ENCODE peak calls at places on chromosomes 2 and 18, in four cellular contexts. Q, L, C and E are unnamed samples. For H3K36me3, the result is how much of the 10 kb centered on the place peaks cover.

GRCh38 chr2:88842656-88843055 is 151.2 kb downstream of the RPIA start:
- DNase-seq in Q (no peak), L (no peak), C (no peak), E (no peak)

GRCh38 chr2:201855356-201855755 is 49.0 kb downstream of the CDK15 start:
- DNase-seq in Q (no peak), L (no peak), C (no peak), E (no peak)

GRCh38 chr18:69898241-69898861 is 49.3 kb downstream of the CD226 start:
- DNase-seq in Q (peak), L (peak), C (peak), E (no peak)

GRCh38 chr2:197425550-197425949 is 9.3 kb downstream of the SF3B1 start:
- DNase-seq in Q (no peak), L (no peak), C (no peak), E (no peak)

GRCh38 chr2:168169097-168169745 is 78.2 kb downstream of the STK39 start:
- DNase-seq in Q (no peak), L (no peak), C (no peak), E (no peak)

GRCh38 chr2:150971910-150972309 is 289.8 kb downstream of the RBM43 start:
- DNase-seq in Q (no peak), L (no peak), C (no peak), E (no peak)

GRCh38 chr2:209499071-209499470 is 75.2 kb downstream of the MAP2 start:
- DNase-seq in Q (peak), L (no peak), C (no peak), E (no peak)

GRCh38 chr18:11733031-11733430 is 44.0 kb downstream of the GNAL start:
- DNase-seq in Q (peak), L (peak), C (peak), E (peak)

GRCh38 chr2:238652771-238653157 is 195.1 kb upstream of the TWIST2 start:
- DNase-seq in Q (no peak), L (no peak), C (no peak), E (no peak)

GRCh38 chr2:239326831-239327535 is 73.8 kb downstream of the HDAC4 start:
- DNase-seq in Q (no peak), L (no peak), C (peak), E (no peak)

GRCh38 chr2:64166637-64167420 is 22.6 kb upstream of the PELI1 start:
- DNase-seq in Q (no peak), L (no peak), C (no peak), E (no peak)

GRCh38 chr18:4750392-4751346 is 295.6 kb upstream of the DLGAP1 start:
- DNase-seq in Q (no peak), L (no peak), C (no peak), E (no peak)

GRCh38 chr18:23810396-23810795 is 121.1 kb downstream of the LAMA3 start:
- DNase-seq in Q (no peak), L (no peak), C (peak), E (no peak)

GRCh38 chr2:203122317-203122998 is 107.8 kb downstream of the NBEAL1 start:
- DNase-seq in Q (peak), L (no peak), C (no peak), E (no peak)

GRCh38 chr2:159035790-159036411 is 67.5 kb downstream of the TANC1 start:
- DNase-seq in Q (peak), L (no peak), C (peak), E (no peak)

GRCh38 chr2:232897386-232897970 is 27.4 kb downstream of the SNORC start:
- DNase-seq in Q (no peak), L (no peak), C (no peak), E (no peak)

GRCh38 chr2:122191331-122191730 is 435.9 kb downstream of the TSN start:
- DNase-seq in Q (peak), L (peak), C (no peak), E (peak)

GRCh38 chr2:68853035-68853434 is 18.2 kb downstream of the BMP10 start:
- DNase-seq in Q (no peak), L (no peak), C (no peak), E (peak)

GRCh38 chr18:42078711-42079110 is 123.7 kb downstream of the PIK3C3 start:
- DNase-seq in Q (peak), L (no peak), C (no peak), E (no peak)

GRCh38 chr2:129301431-129301913 is 678.0 kb upstream of the RAB6C start:
- DNase-seq in Q (peak), L (no peak), C (no peak), E (peak)

GRCh38 chr2:172578860-172579512 is 23.1 kb downstream of the PDK1 start:
- DNase-seq in Q (no peak), L (no peak), C (no peak), E (no peak)

GRCh38 chr2:27324720-27325119 is 1.8 kb upstream of the MPV17 start:
- DNase-seq in Q (no peak), L (no peak), C (no peak), E (no peak)

GRCh38 chr2:157894694-157895450 is 18.7 kb upstream of the ACVR1 start:
- DNase-seq in Q (peak), L (no peak), C (no peak), E (no peak)

GRCh38 chr2:20299113-20299512 is 51.5 kb downstream of the PUM2 start:
- DNase-seq in Q (no peak), L (no peak), C (no peak), E (no peak)

GRCh38 chr2:27663463-27664244 is at the start of the genes SLC4A1AP and SUPT7L:
- DNase-seq in Q (peak), L (peak), C (peak), E (peak)

GRCh38 chr2:53905396-53905795 is 45.6 kb upstream of the GPR75 start:
- DNase-seq in Q (no peak), L (no peak), C (no peak), E (no peak)

GRCh38 chr18:32761231-32761785 is 11.5 kb downstream of the KLHL14 start:
- DNase-seq in Q (no peak), L (no peak), C (no peak), E (no peak)

GRCh38 chr2:157439792-157440186 is 4.1 kb downstream of the CYTIP start:
- DNase-seq in Q (no peak), L (no peak), C (no peak), E (no peak)

GRCh38 chr18:74185860-74186259 is 37.5 kb downstream of the TIMM21 start:
- DNase-seq in Q (no peak), L (no peak), C (no peak), E (no peak)

GRCh38 chr2:157328133-157328532 is 2.5 kb upstream of the ERMN start:
- DNase-seq in Q (no peak), L (no peak), C (no peak), E (no peak)

GRCh38 chr18:68233043-68233442 is 481.9 kb downstream of the TMX3 start:
- DNase-seq in Q (no peak), L (no peak), C (no peak), E (no peak)

DNA sequence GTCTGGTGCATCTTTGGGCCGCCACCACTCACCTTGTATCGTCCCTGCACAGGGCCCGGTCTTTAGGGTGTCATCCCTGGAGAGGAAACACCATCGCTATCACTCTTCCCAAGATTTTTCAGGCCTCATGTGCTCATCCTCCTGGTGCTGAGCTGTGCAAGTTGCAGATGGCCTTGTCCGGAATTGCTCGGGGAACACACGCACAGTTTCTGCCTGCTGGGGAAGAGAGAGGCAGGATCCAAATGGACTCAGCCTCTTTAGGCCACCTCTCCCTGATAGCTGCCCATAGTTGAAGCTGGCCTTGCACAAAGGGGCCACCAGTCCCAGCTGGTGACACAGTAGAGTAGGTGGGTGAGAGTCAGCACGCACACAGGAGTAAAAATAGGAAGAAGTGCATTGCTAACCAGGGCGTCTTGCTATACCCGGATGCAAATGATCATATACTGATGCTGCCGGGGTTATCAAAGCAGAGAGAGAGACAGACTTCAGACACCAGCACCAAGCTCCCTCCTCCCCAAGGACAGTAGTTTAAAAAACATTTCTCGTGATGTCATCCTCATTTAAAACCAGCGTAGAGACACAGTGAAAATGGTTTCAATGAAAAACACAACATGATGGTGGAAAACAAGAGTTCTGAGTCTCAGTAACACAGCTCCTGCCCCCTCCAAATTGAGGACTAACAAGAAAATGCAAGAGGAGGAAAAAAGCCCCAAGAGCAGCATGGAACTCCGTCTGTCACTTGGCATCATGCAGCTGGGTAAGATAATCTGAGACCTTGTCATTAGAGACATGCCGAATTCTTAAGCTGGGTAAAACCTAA is 147.5 kb upstream of the NCK2 start:
- DNase-seq in Q (no peak), L (no peak), C (no peak), E (no peak)
- H3K4me3 ChIP-seq in Q (no peak), L (no peak), C (no peak), E (no peak)

DNA sequence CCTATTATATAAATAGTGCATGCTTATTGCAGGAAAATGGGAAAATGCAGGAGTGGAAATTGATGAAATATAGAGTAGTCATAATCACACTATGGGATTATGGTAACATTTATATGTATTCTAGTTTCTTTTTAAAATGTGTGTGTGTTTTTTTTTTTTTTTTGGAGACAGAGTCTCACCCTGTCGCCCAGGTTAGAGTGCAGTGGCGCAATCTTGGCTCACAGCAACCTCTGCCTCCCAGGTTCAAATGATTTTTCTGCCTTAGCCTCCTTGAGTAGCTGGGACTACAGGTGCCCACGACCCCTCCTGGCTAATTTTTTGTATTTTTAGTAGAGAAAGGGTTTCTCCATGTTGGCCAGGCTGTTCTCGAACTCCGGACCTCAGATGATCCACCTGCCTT is 47.0 kb downstream of the BIRC6 start:
- DNase-seq in Q (no peak), L (no peak), C (no peak), E (no peak)
- H3K36me3 ChIP-seq in Q (under half), L (under half), C (under half), E (under half)

GRCh38 chr2:25315316-25315680 is 26.4 kb downstream of the DNMT3A start:
- DNase-seq in Q (no peak), L (no peak), C (no peak), E (no peak)

GRCh38 chr2:25312958-25313710 is 28.6 kb downstream of the DNMT3A start:
- DNase-seq in Q (no peak), L (no peak), C (peak), E (no peak)

GRCh38 chr2:25313711-25314513 is 27.8 kb downstream of the DNMT3A start:
- DNase-seq in Q (no peak), L (no peak), C (no peak), E (no peak)

GRCh38 chr2:25316101-25316500 is 25.6 kb downstream of the DNMT3A start:
- DNase-seq in Q (no peak), L (no peak), C (no peak), E (no peak)

DNA sequence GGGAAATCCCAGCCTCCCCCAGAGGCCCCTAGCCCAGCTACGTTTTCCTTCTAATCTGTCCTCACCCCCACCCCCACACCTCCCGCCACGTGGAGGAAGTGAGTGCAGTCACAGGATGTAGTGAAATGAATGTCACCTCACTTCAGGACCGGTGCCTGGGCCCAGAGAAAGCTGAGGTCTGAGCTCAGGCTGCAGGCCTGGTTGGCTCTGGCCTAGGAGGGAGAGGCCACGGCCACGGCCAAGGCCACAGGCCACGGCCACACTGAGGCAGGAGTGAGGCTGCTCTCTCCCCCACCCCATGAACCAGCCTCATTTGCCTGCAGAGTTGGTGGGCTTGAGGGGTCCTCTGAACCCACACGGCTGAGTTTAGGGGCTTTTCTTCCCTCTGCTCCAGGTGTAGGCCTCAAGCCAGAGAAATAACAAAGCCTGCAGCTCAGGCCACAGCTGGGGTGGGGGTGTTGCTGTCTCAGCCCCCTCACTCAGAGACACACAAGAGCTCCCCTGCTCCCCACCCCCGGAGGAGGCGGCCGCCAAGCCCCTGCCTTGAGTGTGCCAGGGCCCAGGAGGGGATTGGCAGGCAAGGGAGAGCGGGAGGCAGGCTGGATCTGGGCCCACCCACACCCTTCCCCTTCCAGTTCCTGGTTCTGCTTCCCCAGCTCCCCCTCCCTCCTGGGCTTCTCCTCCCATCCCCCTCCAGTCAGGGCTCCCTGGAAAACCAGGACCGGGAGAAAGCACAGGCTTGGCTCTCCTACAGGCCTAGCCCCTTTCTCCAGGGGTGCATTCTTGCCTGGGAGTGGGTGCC is 27.0 kb downstream of the DNMT3A start:
- DNase-seq in Q (peak), L (peak), C (peak), E (peak)
- H3K4me3 ChIP-seq in Q (no peak), L (no peak), C (peak), E (no peak)

GRCh38 chr2:205708231-205708631 is 25.9 kb downstream of the NRP2 start:
- DNase-seq in Q (peak), L (no peak), C (no peak), E (peak)
- H3K36me3 ChIP-seq in Q (under half), L (under half), C (under half), E (under half)

DNA sequence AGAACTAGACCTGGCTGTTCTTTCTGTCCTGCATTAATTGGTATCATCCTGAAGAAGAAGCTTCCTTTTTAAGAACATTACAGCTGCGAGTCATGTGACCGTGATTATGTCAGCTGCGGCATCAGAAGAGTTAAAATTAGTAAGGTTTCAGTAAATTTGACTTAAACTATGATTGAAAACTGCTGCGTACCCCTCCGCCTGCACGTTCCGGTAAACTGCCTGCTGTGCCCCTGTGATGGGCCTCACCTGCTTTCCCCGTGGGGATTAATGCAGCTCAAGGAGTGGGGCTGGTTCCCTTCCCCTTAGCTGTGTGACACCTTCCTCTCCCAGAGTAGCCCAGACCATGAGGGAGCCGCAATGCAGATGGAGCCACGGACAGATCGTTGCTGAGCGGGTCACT is 36.1 kb upstream of the MYO3B start:
- DNase-seq in Q (no peak), L (no peak), C (no peak), E (no peak)
- H3K4me3 ChIP-seq in Q (no peak), L (no peak), C (no peak), E (no peak)

DNA sequence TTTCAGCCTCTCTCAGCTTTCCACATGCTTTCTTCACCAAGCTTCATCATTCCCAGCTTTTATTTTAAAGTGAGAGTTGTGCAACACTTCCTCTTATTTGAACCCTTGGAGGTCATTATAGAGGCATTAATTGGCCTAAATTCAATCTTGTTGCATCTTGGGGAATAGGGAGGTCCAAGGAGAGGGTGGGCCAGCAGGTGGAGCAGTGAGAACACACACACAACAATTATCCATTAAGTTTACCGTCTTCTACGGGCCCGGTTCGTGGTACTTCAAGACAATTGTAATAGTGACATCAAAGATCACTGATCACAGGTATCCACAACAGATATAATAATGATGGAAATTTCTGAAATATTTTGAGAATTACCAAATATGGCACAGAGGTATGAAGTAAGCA is 457.2 kb upstream of the SMIM21 start:
- DNase-seq in Q (no peak), L (no peak), C (no peak), E (no peak)
- H3K36me3 ChIP-seq in Q (under half), L (under half), C (under half), E (under half)

GRCh38 chr2:215434447-215435260 is 1.2 kb downstream of the FN1 start:
- DNase-seq in Q (peak), L (no peak), C (no peak), E (no peak)

GRCh38 chr2:215431778-215432758 is 3.8 kb downstream of the FN1 start:
- DNase-seq in Q (peak), L (no peak), C (no peak), E (no peak)

GRCh38 chr2:215431290-215431689 is 4.6 kb downstream of the FN1 start:
- DNase-seq in Q (peak), L (no peak), C (no peak), E (no peak)

GRCh38 chr2:215430528-215431187 is 5.2 kb downstream of the FN1 start:
- DNase-seq in Q (peak), L (no peak), C (no peak), E (peak)

GRCh38 chr2:215432759-215433594 is 2.9 kb downstream of the FN1 start:
- DNase-seq in Q (peak), L (no peak), C (no peak), E (no peak)
- H3K4me3 ChIP-seq in Q (no peak), L (no peak), C (no peak), E (no peak)

GRCh38 chr2:190990132-190990531 is 23.8 kb downstream of the STAT1 start:
- DNase-seq in Q (no peak), L (no peak), C (no peak), E (no peak)

GRCh38 chr2:190986221-190986953 is 27.6 kb downstream of the STAT1 start:
- DNase-seq in Q (no peak), L (no peak), C (peak), E (peak)

GRCh38 chr2:190988910-190989309 is 25.1 kb downstream of the STAT1 start:
- DNase-seq in Q (no peak), L (no peak), C (no peak), E (no peak)

GRCh38 chr2:190987116-190987515 is 26.9 kb downstream of the STAT1 start:
- DNase-seq in Q (no peak), L (no peak), C (no peak), E (no peak)

GRCh38 chr2:190987938-190988337 is 26.0 kb downstream of the STAT1 start:
- DNase-seq in Q (no peak), L (no peak), C (no peak), E (no peak)
- H3K36me3 ChIP-seq in Q (under half), L (under half), C (half or more), E (half or more)

DNA sequence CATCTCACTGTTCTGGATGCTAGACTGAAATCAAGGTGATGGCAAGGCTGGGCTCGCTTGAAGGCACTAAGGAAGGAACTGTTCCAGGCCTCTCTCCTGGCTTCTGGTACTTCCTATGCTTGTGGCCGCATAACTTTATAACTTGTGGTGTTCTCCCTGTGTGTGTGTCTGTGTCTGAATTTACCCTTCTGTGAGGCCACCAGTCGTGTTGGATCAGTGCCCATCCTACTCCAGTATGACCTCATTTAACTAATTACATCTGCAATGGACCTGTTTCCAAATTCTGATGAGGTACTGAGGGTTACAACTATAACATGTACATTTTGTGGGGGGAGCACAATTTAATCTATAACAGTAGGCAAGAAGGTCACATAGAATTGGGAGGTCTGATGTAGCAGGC is 41.6 kb downstream of the LYPD6B start:
- DNase-seq in Q (peak), L (no peak), C (no peak), E (no peak)
- H3K4me3 ChIP-seq in Q (no peak), L (no peak), C (no peak), E (no peak)

DNA sequence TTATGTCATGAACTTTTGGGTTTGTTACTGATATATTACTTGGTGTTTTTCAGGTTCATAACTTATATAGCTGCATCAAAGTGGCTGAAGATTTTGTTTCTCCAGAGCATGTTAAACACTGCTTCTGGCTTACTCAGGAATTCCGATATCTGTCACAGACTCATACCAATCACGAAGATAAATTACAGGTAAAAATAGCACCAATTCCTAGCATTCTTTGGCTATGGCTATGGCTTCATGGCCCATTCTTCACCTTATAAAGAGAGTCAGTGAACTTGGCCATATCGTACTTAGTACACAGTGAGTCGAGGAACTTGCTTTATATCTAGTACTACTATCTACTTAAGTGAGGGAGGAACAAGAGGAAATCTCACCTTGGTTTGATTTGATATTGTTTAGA is 49.9 kb downstream of the KDM3A start:
- DNase-seq in Q (no peak), L (no peak), C (no peak), E (no peak)
- H3K36me3 ChIP-seq in Q (half or more), L (under half), C (half or more), E (half or more)